ENCODE peak calls at places on chromosomes 3 and 15, in nine cellular contexts. S is lower lobe of right lung; K is Peyer's patch; U is lung; Z is HepG2; A is GM23248; L is PC-3; D is tibial artery; Y is CD8-positive, alpha-beta T cell. T is an unnamed sample.

GRCh38 chr15:44261007-44261706 is 27.4 kb upstream of the GOLM2 start:
- DNase-seq in D (no peak), Y (no peak), U (no peak), A (no peak), K (no peak), L (peak; percentile 24), Z (peak; percentile 19), S (no peak), T (no peak)

GRCh38 chr15:98069256-98069655 is 108.8 kb downstream of the ARRDC4 start:
- DNase-seq in Y (no peak), Z (no peak), A (no peak), L (no peak), S (no peak), D (no peak), K (no peak), U (no peak), T (no peak)

GRCh38 chr3:88231632-88232031 is 81.9 kb downstream of the C3orf38 start:
- DNase-seq in A (no peak), U (no peak), L (no peak), D (no peak), Y (no peak), Z (peak; percentile 13), K (no peak), S (no peak), T (no peak)

GRCh38 chr3:155281892-155282291 is 11.6 kb downstream of the STRIT1 start:
- DNase-seq in Y (no peak), A (peak; percentile 31), S (no peak), L (no peak), K (no peak), D (no peak), U (no peak), Z (no peak), T (peak; percentile 6)

GRCh38 chr15:101429646-101430045 is 59.9 kb downstream of the PCSK6 start:
- DNase-seq in Z (no peak), Y (no peak), U (no peak), L (no peak), D (no peak), K (no peak), A (no peak), S (no peak), T (no peak)

GRCh38 chr3:113174806-113175490 is 36.4 kb upstream of the BOC start:
- DNase-seq in Z (no peak), U (no peak), K (no peak), S (no peak), A (peak; percentile 34), Y (no peak), D (no peak), L (no peak), T (peak; percentile 37)

GRCh38 chr3:24812116-24812515 is 317.5 kb upstream of the THRB start:
- DNase-seq in A (no peak), K (no peak), S (no peak), Y (no peak), Z (no peak), L (no peak), D (no peak), U (no peak), T (no peak)

GRCh38 chr3:11391172-11391879 is 119.1 kb downstream of the ATG7 start:
- DNase-seq in Z (no peak), A (no peak), D (no peak), K (no peak), Y (no peak), U (no peak), S (no peak), L (no peak), T (no peak)

GRCh38 chr15:94937243-94937642 is 705.9 kb downstream of the MCTP2 start:
- DNase-seq in D (no peak), Y (no peak), Z (no peak), A (no peak), S (no peak), U (no peak), L (no peak), K (no peak), T (no peak)

GRCh38 chr15:88512606-88513005 is 33.9 kb downstream of the DET1 start:
- DNase-seq in L (peak; percentile 24), D (no peak), S (no peak), Z (no peak), Y (no peak), K (no peak), A (peak; percentile 39), U (no peak), T (no peak)

GRCh38 chr15:84752700-84753099 is 4.3 kb downstream of the ZNF592 start:
- DNase-seq in Y (no peak), Z (peak; percentile 28), A (peak; percentile 68), D (no peak), U (no peak), K (no peak), L (peak; percentile 51), S (no peak), T (no peak)

GRCh38 chr15:92143765-92144164 is 249.9 kb upstream of the ST8SIA2 start:
- DNase-seq in S (no peak), Y (no peak), U (no peak), D (no peak), L (no peak), A (no peak), K (peak; percentile 32), Z (no peak), T (no peak)

GRCh38 chr3:53269888-53270880 is 14.4 kb upstream of the TKT start:
- DNase-seq in D (peak; percentile 86), K (peak; percentile 68), Z (peak; percentile 97), A (peak; percentile 98), U (peak; percentile 95), L (peak; percentile 100), S (peak; percentile 93), Y (no peak), T (peak; percentile 96)

GRCh38 chr3:5330152-5330810 is 142.8 kb downstream of the EDEM1 start:
- DNase-seq in Y (no peak), K (no peak), U (no peak), A (peak; percentile 56), L (peak; percentile 92), S (no peak), Z (peak; percentile 17), D (no peak), T (no peak)

GRCh38 chr3:127820221-127820870 is 2.0 kb downstream of the MGLL start:
- DNase-seq in K (no peak), S (peak; percentile 76), D (peak; percentile 38), L (no peak), A (peak; percentile 57), Z (no peak), Y (no peak), U (peak; percentile 53), T (peak; percentile 14)

GRCh38 chr3:78858165-78858564 is 909.6 kb downstream of the ROBO1 start:
- DNase-seq in K (no peak), S (no peak), U (no peak), A (peak; percentile 34), D (no peak), Z (no peak), L (peak; percentile 29), Y (no peak), T (no peak)

GRCh38 chr3:78368576-78369345 is 1328.9 kb downstream of the ROBO2 start:
- DNase-seq in Y (no peak), K (no peak), L (no peak), S (no peak), A (peak; percentile 5), D (no peak), Z (peak; percentile 2), U (no peak), T (no peak)

GRCh38 chr3:32405155-32405554 is 13.5 kb downstream of the CMTM7 start:
- DNase-seq in S (no peak), D (no peak), K (no peak), Z (no peak), U (no peak), Y (no peak), A (no peak), L (no peak), T (peak; percentile 93)

GRCh38 chr15:69161878-69162213 is 1.4 kb downstream of the GLCE start:
- DNase-seq in Y (no peak), K (no peak), U (no peak), D (no peak), S (no peak), L (no peak), A (no peak), Z (no peak), T (no peak)

GRCh38 chr3:147390589-147391569 is 15.5 kb downstream of the ZIC4 start:
- DNase-seq in Y (no peak), U (no peak), S (no peak), Z (no peak), A (no peak), D (no peak), L (no peak), K (no peak), T (no peak)

GRCh38 chr15:32020158-32020557 is 10.2 kb upstream of the CHRNA7 start:
- DNase-seq in S (no peak), K (no peak), D (no peak), Z (no peak), U (no peak), L (no peak), A (no peak), Y (no peak), T (no peak)

DNA sequence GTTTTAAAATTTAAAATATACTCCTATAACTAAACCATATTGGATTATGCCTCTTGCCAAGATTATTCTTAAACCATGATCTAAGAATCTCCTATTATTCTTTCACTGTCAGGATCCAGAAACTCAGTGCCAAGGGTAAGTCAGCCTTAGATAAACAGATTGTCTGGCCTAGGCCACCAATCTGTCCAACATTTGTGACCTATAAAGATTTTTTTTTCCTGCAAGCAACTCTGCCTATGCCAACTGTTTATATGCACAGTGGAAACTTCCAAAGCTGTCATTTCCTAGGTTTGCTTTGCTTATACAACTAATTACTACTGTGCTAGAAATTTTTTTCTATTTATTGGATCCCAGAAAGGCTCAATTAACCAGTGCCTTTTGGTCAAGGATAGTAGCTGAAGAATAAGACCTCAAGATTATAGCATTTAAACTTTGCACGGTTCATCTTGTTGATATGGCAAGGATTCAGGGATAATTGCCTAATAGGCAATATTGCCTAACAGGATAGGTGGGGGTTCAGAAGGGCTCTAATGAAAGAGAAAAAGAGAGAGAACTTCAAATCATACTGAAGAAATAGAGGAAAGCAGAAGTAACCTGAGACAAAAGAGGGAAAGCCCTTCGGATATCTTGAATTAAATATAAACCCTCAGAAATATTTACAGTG is 22.8 kb downstream of the GAP43 start:
- DNase-seq in S (no peak), Z (no peak), U (no peak), D (no peak), A (no peak), K (no peak), Y (no peak), L (no peak), T (no peak)
- H3K4me1 ChIP-seq in S (no peaks in the 10 kb centered on the region), Z (no peaks in the 10 kb centered on the region), U (no peaks in the 10 kb centered on the region), D (no peaks in the 10 kb centered on the region), A (peaks cover 19% of the 10 kb centered on the region), K (no peaks in the 10 kb centered on the region), Y (no peaks in the 10 kb centered on the region), L (no peaks in the 10 kb centered on the region), T (no peaks in the 10 kb centered on the region)

GRCh38 chr3:13652728-13653127 is 103.8 kb downstream of the FBLN2 start:
- DNase-seq in U (no peak), Z (no peak), L (no peak), D (no peak), Y (no peak), A (no peak), S (no peak), K (no peak), T (no peak)
- H3K27ac ChIP-seq in U (no peak overlapping the region), Z (no peak overlapping the region), L (no peak overlapping the region), D (no peak overlapping the region), Y (no peak overlapping the region), A (no peak overlapping the region), S (no peak overlapping the region), K (no peak overlapping the region), T (no peak overlapping the region)

GRCh38 chr15:63588826-63589225 is 8.4 kb upstream of the FBXL22 start:
- DNase-seq in U (no peak), A (no peak), Y (no peak), K (no peak), Z (no peak), D (no peak), S (no peak), L (no peak), T (no peak)
- H3K4me1 ChIP-seq in U (no peaks in the 10 kb centered on the region), A (peaks cover 7% of the 10 kb centered on the region), Y (peaks cover 14% of the 10 kb centered on the region), K (no peaks in the 10 kb centered on the region), Z (peaks cover 15% of the 10 kb centered on the region), D (no peaks in the 10 kb centered on the region), S (no peaks in the 10 kb centered on the region), L (peaks cover 18% of the 10 kb centered on the region), T (peaks cover 6% of the 10 kb centered on the region)

GRCh38 chr15:83320404-83320803 is 35.9 kb upstream of the BNC1 start:
- DNase-seq in D (no peak), U (no peak), K (no peak), Y (no peak), L (no peak), A (peak; percentile 17), S (no peak), Z (no peak), T (peak; percentile 95)
- H3K27ac ChIP-seq in D (no peak overlapping the region), U (no peak overlapping the region), K (no peak overlapping the region), Y (no peak overlapping the region), L (no peak overlapping the region), A (no peak overlapping the region), S (no peak overlapping the region), Z (no peak overlapping the region), T (no peak overlapping the region)

T was measured in cardiac muscle cell.